ENCODE peak calls at places on chromosomes 13 and 19, in four cellular contexts. O, Q, N and J are unnamed samples.

GRCh38 chr13:104310861-104311260 is 1244.6 kb upstream of the SLC10A2 start:
- DNase-seq in O (no peak), Q (peak; percentile 25), N (no peak), J (no peak)

GRCh38 chr19:31629936-31630335 is 280.7 kb upstream of the TSHZ3 start:
- DNase-seq in O (no peak), Q (no peak), N (no peak), J (no peak)

GRCh38 chr13:24682353-24682752 is 2.1 kb downstream of the ATP12A start:
- DNase-seq in O (no peak), Q (no peak), N (no peak), J (no peak)

GRCh38 chr19:22610121-22610520 is 24.0 kb upstream of the ZNF492 start:
- DNase-seq in O (no peak), Q (no peak), N (no peak), J (no peak)

GRCh38 chr13:110001622-110002275 is 215.4 kb upstream of the IRS2 start:
- DNase-seq in O (no peak), Q (peak; percentile 74), N (peak; percentile 58), J (no peak)

GRCh38 chr13:106561551-106562170 is 6.3 kb downstream of the ARGLU1 start:
- DNase-seq in O (no peak), Q (no peak), N (peak; percentile 47), J (no peak)

GRCh38 chr13:99553033-99553432 is 51.8 kb downstream of the TM9SF2 start:
- DNase-seq in O (no peak), Q (no peak), N (no peak), J (no peak)

GRCh38 chr19:16627194-16627927 is 643 bp downstream of the MED26 start:
- DNase-seq in O (no peak), Q (no peak), N (no peak), J (peak; percentile 14)

GRCh38 chr13:60267498-60268202 is 103.9 kb upstream of the DIAPH3 start:
- DNase-seq in O (no peak), Q (no peak), N (peak; percentile 1), J (peak; percentile 63)

GRCh38 chr19:13169769-13170168 is 19.6 kb downstream of the IER2 start:
- DNase-seq in O (peak; percentile 91), Q (peak; percentile 99), N (peak; percentile 18), J (no peak)

GRCh38 chr19:2240881-2241760 is 4.5 kb downstream of the SF3A2 start:
- DNase-seq in O (no peak), Q (no peak), N (no peak), J (no peak)

GRCh38 chr19:39599116-39599515 is 3.2 kb upstream of the LGALS13 start:
- DNase-seq in O (no peak), Q (peak; percentile 24), N (peak; percentile 17), J (no peak)

GRCh38 chr19:50501186-50501567 is 9.8 kb downstream of the JOSD2 start:
- DNase-seq in O (no peak), Q (no peak), N (no peak), J (no peak)

GRCh38 chr19:50500060-50500752 is 10.8 kb downstream of the JOSD2 start:
- DNase-seq in O (no peak), Q (no peak), N (no peak), J (no peak)

GRCh38 chr19:50498219-50499056 is 12.6 kb downstream of the JOSD2 start:
- DNase-seq in O (no peak), Q (no peak), N (no peak), J (no peak)

GRCh38 chr19:50501568-50502475 is 9.2 kb downstream of the JOSD2 start:
- DNase-seq in O (no peak), Q (no peak), N (no peak), J (no peak)

DNA sequence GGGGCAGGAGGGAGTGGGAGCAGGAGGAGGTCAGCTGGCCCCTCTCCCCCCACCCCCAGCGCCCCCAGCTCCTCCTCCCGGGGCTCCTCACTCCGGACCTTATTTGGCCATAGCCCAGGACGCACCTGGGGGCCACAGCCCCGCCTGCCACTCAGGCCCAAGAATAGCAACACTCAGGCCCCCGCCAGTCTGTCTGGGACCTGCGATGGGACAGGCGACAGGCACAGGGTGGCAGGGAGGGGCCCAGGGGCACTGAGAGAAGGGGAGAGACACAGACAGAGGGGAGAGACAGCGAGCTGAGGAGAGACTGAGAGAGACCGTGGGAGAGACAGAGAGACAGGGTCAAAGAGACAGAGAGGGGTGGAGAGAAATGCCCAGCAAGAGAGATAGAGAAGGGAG is 10.2 kb downstream of the JOSD2 start:
- DNase-seq in O (no peak), Q (no peak), N (no peak), J (no peak)
- TF ChIP-seq CTCF in O (no peak), Q (no peak), N (no peak), J (no peak)

GRCh38 chr19:11089254-11090013 is at the start of gene LDLR:
- DNase-seq in O (peak; percentile 92), Q (peak; percentile 98), N (peak; percentile 98), J (peak; percentile 91)

GRCh38 chr19:11090264-11091032 is 1.2 kb downstream of the LDLR start:
- DNase-seq in O (peak; percentile 86), Q (peak; percentile 98), N (peak; percentile 98), J (peak; percentile 99)

GRCh38 chr19:11088508-11089253 is 582 bp upstream of the LDLR start:
- DNase-seq in O (no peak), Q (no peak), N (peak; percentile 84), J (no peak)

GRCh38 chr19:11091343-11092153 is 2.3 kb downstream of the LDLR start:
- DNase-seq in O (peak; percentile 83), Q (peak; percentile 99), N (peak; percentile 90), J (peak; percentile 68)

GRCh38 chr19:11087870-11088507 is 1.3 kb upstream of the LDLR start:
- DNase-seq in O (no peak), Q (no peak), N (no peak), J (no peak)
- H3K4me3 ChIP-seq in O (peak overlapping the region; percentile 97), Q (peak overlapping the region; percentile 89), N (peak overlapping the region; percentile 96), J (no peak overlapping the region)

GRCh38 chr19:49664171-49665070 is 1.2 kb downstream of the IRF3 start:
- DNase-seq in O (peak; percentile 94), Q (peak; percentile 97), N (peak; percentile 83), J (peak; percentile 90)
- TF ChIP-seq CTCF in O (peak; percentile 12), Q (no peak), N (no peak), J (peak; percentile 10)

DNA sequence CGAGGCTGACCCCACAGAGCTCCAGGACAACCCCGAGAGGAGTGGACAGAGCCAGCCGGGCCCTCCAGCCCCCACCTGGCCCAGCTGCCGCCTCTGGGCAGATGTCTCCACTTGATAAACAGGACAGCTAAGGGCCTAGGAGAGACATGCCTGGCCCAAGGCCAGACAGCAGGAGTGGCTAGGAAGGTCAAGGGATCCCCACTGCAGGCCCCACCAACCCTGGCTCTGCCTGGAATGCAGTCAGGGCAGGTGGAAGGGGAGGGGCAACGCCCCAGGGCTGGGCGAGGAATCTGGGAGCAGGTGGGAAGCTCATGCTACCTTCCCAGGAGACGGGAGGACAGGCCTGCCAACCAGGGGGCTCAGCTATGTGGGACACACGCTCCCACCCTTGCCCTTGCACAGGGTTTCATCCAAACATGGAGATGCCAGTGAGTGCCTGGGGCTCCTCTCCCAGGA is 25.2 kb downstream of the SH3GL1 start:
- DNase-seq in O (no peak), Q (peak; percentile 95), N (no peak), J (peak; percentile 77)
- H3K4me3 ChIP-seq in O (peak overlapping the region; percentile 58), Q (peak overlapping the region; percentile 44), N (no peak overlapping the region), J (no peak overlapping the region)

DNA sequence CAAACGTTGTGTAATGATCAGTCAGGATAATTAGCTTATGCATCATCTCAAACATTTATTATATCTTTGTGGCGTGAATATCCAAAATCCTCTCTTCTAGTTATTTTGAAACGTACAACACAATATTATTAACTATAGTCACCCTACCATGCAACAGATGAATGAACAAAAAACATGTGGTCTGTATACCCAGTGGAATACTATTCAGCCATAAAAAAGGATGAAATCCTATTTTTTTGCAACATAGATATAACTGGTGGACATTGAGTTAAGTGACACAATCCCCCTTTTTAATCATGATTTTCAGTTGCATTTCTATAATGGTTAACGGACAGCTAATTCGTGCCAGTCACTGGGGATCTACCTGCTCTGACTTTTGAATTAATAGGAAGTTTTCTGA is 145.6 kb downstream of the SOX1 start:
- DNase-seq in O (no peak), Q (no peak), N (no peak), J (no peak)
- TF ChIP-seq CTCF in O (no peak), Q (no peak), N (no peak), J (no peak)

GRCh38 chr19:11382898-11383705 is 1.0 kb downstream of the EPOR start:
- DNase-seq in O (peak; percentile 60), Q (peak; percentile 68), N (peak; percentile 41), J (peak; percentile 73)

GRCh38 chr19:11384778-11385129 is 640 bp upstream of the EPOR start:
- DNase-seq in O (no peak), Q (no peak), N (no peak), J (no peak)

GRCh38 chr19:11380653-11381534 is 3.2 kb downstream of the EPOR start:
- DNase-seq in O (peak; percentile 97), Q (peak; percentile 99), N (peak; percentile 95), J (peak; percentile 96)

GRCh38 chr19:11381535-11382369 is 2.4 kb downstream of the EPOR start:
- DNase-seq in O (peak; percentile 90), Q (peak; percentile 99), N (peak; percentile 84), J (peak; percentile 49)

DNA sequence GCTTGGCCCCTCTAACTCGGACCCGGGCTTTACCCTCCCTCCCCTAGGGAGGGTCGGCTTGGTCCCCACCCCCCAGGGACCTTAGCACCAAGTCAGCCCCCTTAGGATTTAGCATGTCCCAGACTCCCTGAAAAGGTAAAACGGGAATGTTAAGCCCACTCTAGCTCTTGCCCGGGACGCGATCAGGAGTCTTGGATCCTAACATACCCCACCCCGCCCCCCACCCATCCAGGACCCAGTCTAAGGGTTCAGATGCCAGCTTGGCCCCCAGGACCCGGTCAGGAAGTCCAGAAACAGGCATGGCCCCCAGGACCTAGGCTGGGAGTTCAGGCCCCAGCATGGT is 437 bp downstream of the EPOR start:
- DNase-seq in O (no peak), Q (no peak), N (no peak), J (peak; percentile 22)
- H3K4me3 ChIP-seq in O (peak overlapping the region; percentile 71), Q (peak overlapping the region; percentile 66), N (peak overlapping the region; percentile 55), J (peak overlapping the region; percentile 25)